ENCODE peak calls at places on chromosomes 12 and 14, in five cellular contexts. C, P, W, Y and M are unnamed samples.

GRCh38 chr14:61973981-61974380 is 211.8 kb downstream of the SNAPC1 start:
- DNase-seq in C (no peak), Y (peak; percentile 32), P (no peak), W (peak; percentile 71), M (peak; percentile 19)

GRCh38 chr12:3178671-3179413 is 101.7 kb downstream of the TSPAN9 start:
- DNase-seq in W (no peak), P (no peak), Y (no peak), C (no peak), M (no peak)

GRCh38 chr12:7212678-7213077 is 23.2 kb downstream of the PEX5 start:
- DNase-seq in W (no peak), Y (no peak), C (no peak), P (no peak), M (no peak)

GRCh38 chr12:54357802-54358619 is 6.3 kb downstream of the GPR84 start:
- DNase-seq in P (no peak), C (no peak), W (no peak), Y (no peak), M (peak; percentile 35)

GRCh38 chr14:93946506-93947170 is 19.5 kb downstream of the FAM181A start:
- DNase-seq in Y (peak; percentile 78), C (no peak), P (peak; percentile 63), W (no peak), M (no peak)

GRCh38 chr12:131112690-131113290 is 159.1 kb downstream of the ADGRD1 start:
- DNase-seq in Y (no peak), W (no peak), P (peak; percentile 52), C (no peak), M (no peak)

GRCh38 chr12:15393037-15393436 is 70.7 kb downstream of the PTPRO start:
- DNase-seq in Y (no peak), C (peak; percentile 3), P (no peak), W (no peak), M (no peak)

GRCh38 chr12:56377310-56377988 is 14.8 kb upstream of the APOF start:
- DNase-seq in W (peak; percentile 8), Y (peak; percentile 59), C (peak; percentile 48), P (peak; percentile 44), M (peak; percentile 55)

GRCh38 chr12:54378791-54379400 is 5.6 kb downstream of the ZNF385A start:
- DNase-seq in W (no peak), C (no peak), P (peak; percentile 81), Y (no peak), M (no peak)

GRCh38 chr14:104107611-104108569 is 22.4 kb downstream of the ASPG start:
- DNase-seq in W (no peak), C (no peak), P (peak; percentile 68), Y (no peak), M (peak; percentile 18)

GRCh38 chr14:101839661-101840060 is 78.2 kb downstream of the PPP2R5C start:
- DNase-seq in C (no peak), Y (no peak), W (no peak), P (no peak), M (no peak)

GRCh38 chr14:77053046-77053841 is 24.7 kb upstream of the IRF2BPL start:
- DNase-seq in C (peak; percentile 65), W (peak; percentile 69), P (peak; percentile 90), Y (no peak), M (no peak)

GRCh38 chr12:65877836-65878235 is 53.6 kb downstream of the HMGA2 start:
- DNase-seq in P (no peak), W (no peak), C (no peak), Y (no peak), M (no peak)

GRCh38 chr14:44109041-44109440 is 398.0 kb downstream of the FSCB start:
- DNase-seq in P (no peak), W (no peak), C (no peak), Y (no peak), M (no peak)

GRCh38 chr12:88854260-88854659 is 274.0 kb upstream of the KITLG start:
- DNase-seq in C (peak; percentile 44), Y (peak; percentile 90), W (peak; percentile 72), P (peak; percentile 50), M (peak; percentile 42)

GRCh38 chr12:109738878-109739665 is 25.4 kb downstream of the FAM222A start:
- DNase-seq in C (no peak), P (no peak), Y (no peak), W (no peak), M (peak; percentile 16)

GRCh38 chr12:116337312-116337711 is 59.8 kb upstream of the MED13L start:
- DNase-seq in P (no peak), W (no peak), C (no peak), Y (no peak), M (no peak)

GRCh38 chr12:92078167-92079053 is 67.2 kb downstream of the BTG1 start:
- DNase-seq in Y (peak; percentile 97), W (peak; percentile 97), P (peak; percentile 53), C (peak; percentile 96), M (peak; percentile 100)

GRCh38 chr12:46268349-46268616 is 560 bp downstream of the SLC38A1 start:
- DNase-seq in P (no peak), C (no peak), Y (peak; percentile 61), W (no peak), M (peak; percentile 16)

GRCh38 chr12:28937196-28937595 is 211.9 kb upstream of the FAR2 start:
- DNase-seq in Y (peak; percentile 66), P (no peak), C (no peak), W (peak; percentile 29), M (peak; percentile 26)

GRCh38 chr12:44381341-44381740 is 494.8 kb downstream of the NELL2 start:
- DNase-seq in Y (no peak), W (no peak), P (no peak), C (no peak), M (no peak)

GRCh38 chr12:52197371-52198231 is 5.8 kb upstream of the KRT80 start:
- DNase-seq in C (no peak), P (no peak), Y (no peak), W (no peak), M (no peak)

GRCh38 chr14:99899578-99900178 is 106.5 kb downstream of the EML1 start:
- DNase-seq in Y (no peak), C (peak; percentile 15), W (peak; percentile 43), P (peak; percentile 39), M (peak; percentile 50)

GRCh38 chr12:4856556-4856955 is 53.1 kb upstream of the KCNA1 start:
- DNase-seq in W (no peak), P (no peak), C (no peak), Y (no peak), M (no peak)

GRCh38 chr14:61992139-61992538 is 229.9 kb downstream of the SNAPC1 start:
- DNase-seq in C (no peak), W (no peak), P (no peak), Y (no peak), M (no peak)

GRCh38 chr12:47769234-47770085 is 3.6 kb upstream of the SLC48A1 start:
- DNase-seq in P (no peak), Y (no peak), C (no peak), W (no peak), M (no peak)

GRCh38 chr14:101199028-101199770 is 295.7 kb upstream of the RTL1 start:
- DNase-seq in W (no peak), C (no peak), Y (no peak), P (no peak), M (no peak)

GRCh38 chr12:1464925-1465324 is 129.5 kb downstream of the FBXL14 start:
- DNase-seq in C (no peak), Y (no peak), P (no peak), W (no peak), M (no peak)

GRCh38 chr12:53208877-53209463 is 1.9 kb upstream of the ITGB7 start:
- DNase-seq in P (no peak), W (no peak), Y (no peak), C (no peak), M (no peak)

GRCh38 chr12:53208435-53208834 is 1.4 kb upstream of the ITGB7 start:
- DNase-seq in W (no peak), P (no peak), C (no peak), Y (no peak), M (peak; percentile 13)

GRCh38 chr12:53205747-53206146 is 1.3 kb downstream of the ITGB7 start:
- DNase-seq in W (peak; percentile 83), P (no peak), Y (peak; percentile 76), C (no peak), M (peak; percentile 91)

GRCh38 chr12:53204351-53204750 is 2.7 kb downstream of the ITGB7 start:
- DNase-seq in C (no peak), P (no peak), Y (no peak), W (no peak), M (no peak)

GRCh38 chr12:53207042-53207441 is at the start of gene ITGB7:
- DNase-seq in W (no peak), Y (no peak), P (no peak), C (no peak), M (no peak)
- H3K4me3 ChIP-seq in W (no peak within 1 kb of the TSS), Y (no peak within 1 kb of the TSS), P (no peak within 1 kb of the TSS), C (no peak within 1 kb of the TSS), M (no peak within 1 kb of the TSS)

DNA sequence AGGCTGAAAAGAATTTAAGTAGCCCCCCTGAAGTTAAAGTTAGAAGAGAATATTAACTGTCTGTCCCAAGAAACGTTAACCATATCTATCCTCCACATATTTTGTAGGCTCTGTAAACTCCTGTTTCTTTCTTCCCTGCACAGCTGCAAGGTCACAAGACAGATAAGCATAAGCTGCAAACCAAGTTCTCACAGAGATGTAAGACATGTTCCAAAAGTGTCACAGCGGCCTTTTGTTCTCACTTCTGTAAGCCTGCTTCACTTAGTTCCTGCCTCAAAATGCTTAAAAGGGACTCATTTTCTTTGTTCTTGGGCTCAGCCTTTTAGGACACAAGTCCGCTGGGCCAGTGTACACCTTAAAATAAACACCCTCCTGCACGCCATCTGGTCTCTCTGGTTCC is 3.2 kb downstream of the RNASE1 start:
- DNase-seq in W (no peak), P (no peak), Y (no peak), C (no peak), M (no peak)
- H3K4me3 ChIP-seq in W (no peak overlapping the region), P (no peak overlapping the region), Y (no peak overlapping the region), C (no peak overlapping the region), M (no peak overlapping the region)

DNA sequence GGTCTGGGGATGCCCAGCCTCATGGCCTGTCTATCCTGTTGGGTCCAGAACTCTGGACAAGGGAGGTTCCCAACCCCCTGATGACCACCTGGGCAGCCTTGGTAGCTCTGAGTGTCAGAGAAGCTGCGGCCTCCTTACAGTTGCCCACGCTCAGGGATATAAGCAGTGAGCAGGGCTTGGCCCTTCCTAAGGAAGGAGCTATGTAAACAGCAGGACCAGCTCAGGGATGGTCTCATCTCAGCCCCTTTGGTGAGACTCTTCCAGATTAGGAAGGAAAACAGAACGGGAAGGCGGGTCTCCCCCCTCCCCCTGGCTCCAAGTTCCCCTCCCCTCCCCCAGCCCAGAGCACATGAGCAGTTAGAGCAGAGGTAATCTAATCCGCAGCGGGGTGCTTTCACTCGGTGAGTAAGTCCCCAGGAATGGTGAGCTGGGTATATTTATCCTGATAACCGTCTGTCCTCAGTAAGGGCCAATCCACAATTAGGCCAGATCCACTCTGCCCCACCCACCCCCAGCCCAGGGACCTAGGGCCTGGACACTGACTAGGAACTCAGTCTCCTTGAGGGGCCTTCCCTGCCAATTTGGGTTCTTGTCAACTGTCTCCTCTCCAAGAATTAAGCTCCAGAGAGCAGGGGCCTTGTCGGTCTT is 29.5 kb upstream of the RPLP0 start:
- DNase-seq in Y (peak; percentile 81), W (peak; percentile 94), P (peak; percentile 94), C (peak; percentile 97), M (peak; percentile 94)
- H3K4me3 ChIP-seq in Y (no peak overlapping the region), W (no peak overlapping the region), P (no peak overlapping the region), C (peak overlapping the region; percentile 25), M (peak overlapping the region; percentile 26)

DNA sequence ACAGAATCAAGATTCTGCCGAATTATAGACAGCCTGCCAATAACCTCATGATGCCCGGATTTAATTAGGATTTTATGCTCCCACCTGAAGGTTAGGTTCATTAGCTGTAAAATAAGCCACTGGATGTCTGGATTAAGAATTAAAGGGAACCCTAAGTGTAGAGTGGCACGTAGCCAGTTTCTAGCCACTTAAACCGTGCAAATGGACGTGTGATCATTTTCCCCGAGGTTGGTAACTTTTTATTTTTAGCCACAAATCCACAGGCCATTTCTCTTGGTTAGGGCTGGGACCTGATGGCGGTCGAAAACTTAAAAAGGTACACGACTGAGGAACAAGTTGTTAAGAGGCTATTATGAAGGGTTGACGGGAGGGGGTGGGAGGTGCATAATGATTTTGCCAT is 127.3 kb upstream of the TMPO start:
- DNase-seq in Y (no peak), P (no peak), C (no peak), W (no peak), M (no peak)
- H3K4me3 ChIP-seq in Y (no peak overlapping the region), P (no peak overlapping the region), C (no peak overlapping the region), W (no peak overlapping the region), M (no peak overlapping the region)